ENCODE peak calls at places on chromosomes 13 and 19, in six cellular contexts. L is A549, S is AG09309, W is fibroblast of mammary gland, X is lung, J is mesothelial cell of epicardium. O is an unnamed sample.
A peak's percentile ranks its signal among the peaks of the same experiment; 100 is the strongest.

GRCh38 chr19:51535535-51535934 is 4.1 kb upstream of the SIGLEC6 start:
- DNase-seq in L (no peak), S (no peak), W (no peak), X (no peak), J (no peak), O (no peak)

GRCh38 chr13:103297083-103297482 is 230.9 kb upstream of the SLC10A2 start:
- DNase-seq in L (no peak), S (no peak), W (no peak), X (no peak), J (no peak), O (no peak)

GRCh38 chr19:16297575-16298178 is 26.9 kb upstream of the KLF2 start:
- DNase-seq in L (no peak), S (no peak), W (no peak), X (no peak), J (no peak), O (no peak)

GRCh38 chr19:45767410-45767880 is 1.6 kb downstream of the SIX5 start:
- DNase-seq in L (peak; percentile 58), S (peak; percentile 57), W (peak; percentile 88), X (peak; percentile 75), J (peak; percentile 60), O (peak; percentile 94)

GRCh38 chr13:35978607-35979316 is 152.4 kb downstream of the DCLK1 start:
- DNase-seq in L (peak; percentile 12), S (peak; percentile 40), W (peak; percentile 84), X (peak; percentile 46), J (no peak), O (peak; percentile 73)

GRCh38 chr19:2034729-2035589 is 16.1 kb downstream of the MKNK2 start:
- DNase-seq in L (no peak), S (no peak), W (peak; percentile 41), X (peak; percentile 92), J (no peak), O (peak; percentile 30)

GRCh38 chr19:31337007-31337914 is 12.0 kb downstream of the TSHZ3 start:
- DNase-seq in L (no peak), S (no peak), W (no peak), X (no peak), J (no peak), O (no peak)

GRCh38 chr13:113106053-113106452 is 462 bp downstream of the F7 start:
- DNase-seq in L (no peak), S (no peak), W (no peak), X (no peak), J (no peak), O (no peak)

GRCh38 chr19:32358311-32358710 is 12.9 kb downstream of the ZNF507 start:
- DNase-seq in L (no peak), S (no peak), W (no peak), X (no peak), J (no peak), O (no peak)

GRCh38 chr19:10000171-10000826 is 10.0 kb downstream of the COL5A3 start:
- DNase-seq in L (peak; percentile 74), S (no peak), W (peak; percentile 66), X (peak; percentile 51), J (peak; percentile 66), O (peak; percentile 74)

GRCh38 chr19:3231288-3231687 is 6.8 kb downstream of the CELF5 start:
- DNase-seq in L (no peak), S (no peak), W (no peak), X (no peak), J (no peak), O (no peak)

GRCh38 chr19:3236272-3236671 is 11.8 kb downstream of the CELF5 start:
- DNase-seq in L (no peak), S (no peak), W (no peak), X (no peak), J (no peak), O (no peak)

GRCh38 chr19:3233116-3233515 is 8.7 kb downstream of the CELF5 start:
- DNase-seq in L (no peak), S (no peak), W (no peak), X (no peak), J (no peak), O (no peak)

GRCh38 chr19:3234800-3235199 is 10.3 kb downstream of the CELF5 start:
- DNase-seq in L (no peak), S (no peak), W (no peak), X (no peak), J (no peak), O (no peak)

GRCh38 chr19:3233831-3234230 is 9.4 kb downstream of the CELF5 start:
- DNase-seq in L (no peak), S (no peak), W (no peak), X (no peak), J (no peak), O (no peak)
- TF ChIP-seq CTCF in L (no peak), S (no peak), W (no peak), X (no peak), J (no peak), O (no peak)

DNA sequence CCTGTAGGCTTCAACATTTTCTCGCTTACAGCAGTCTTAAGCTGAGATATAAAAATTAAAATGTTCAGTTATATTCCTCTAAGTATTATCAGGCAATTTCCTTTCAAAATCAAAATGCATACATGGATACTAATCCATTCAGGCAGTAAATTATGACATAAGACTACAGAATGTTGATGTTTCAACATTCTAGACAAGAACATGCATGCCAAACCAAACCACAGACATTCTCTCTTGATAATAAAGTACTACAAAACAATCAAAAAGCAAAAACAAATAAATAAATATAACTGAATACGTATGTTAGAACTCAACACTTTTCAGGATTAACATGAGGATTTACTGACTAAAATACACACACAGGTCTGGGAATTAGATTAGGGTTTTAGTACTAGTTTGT is 7.7 kb downstream of the DIS3 start:
- DNase-seq in L (no peak), S (peak; percentile 7), W (peak; percentile 13), X (no peak), J (no peak), O (peak; percentile 64)
- TF ChIP-seq CTCF in L (no peak), S (no peak), W (no peak), X (no peak), J (no peak), O (no peak)

GRCh38 chr13:97912139-97912535 is 41.3 kb upstream of the IPO5 start:
- DNase-seq in L (no peak), S (no peak), W (no peak), X (no peak), J (no peak), O (no peak)

GRCh38 chr13:97913206-97913605 is 40.3 kb upstream of the IPO5 start:
- DNase-seq in L (no peak), S (no peak), W (peak; percentile 59), X (no peak), J (no peak), O (no peak)

GRCh38 chr13:97914537-97914936 is 38.9 kb upstream of the IPO5 start:
- DNase-seq in L (no peak), S (no peak), W (peak; percentile 16), X (no peak), J (no peak), O (no peak)

DNA sequence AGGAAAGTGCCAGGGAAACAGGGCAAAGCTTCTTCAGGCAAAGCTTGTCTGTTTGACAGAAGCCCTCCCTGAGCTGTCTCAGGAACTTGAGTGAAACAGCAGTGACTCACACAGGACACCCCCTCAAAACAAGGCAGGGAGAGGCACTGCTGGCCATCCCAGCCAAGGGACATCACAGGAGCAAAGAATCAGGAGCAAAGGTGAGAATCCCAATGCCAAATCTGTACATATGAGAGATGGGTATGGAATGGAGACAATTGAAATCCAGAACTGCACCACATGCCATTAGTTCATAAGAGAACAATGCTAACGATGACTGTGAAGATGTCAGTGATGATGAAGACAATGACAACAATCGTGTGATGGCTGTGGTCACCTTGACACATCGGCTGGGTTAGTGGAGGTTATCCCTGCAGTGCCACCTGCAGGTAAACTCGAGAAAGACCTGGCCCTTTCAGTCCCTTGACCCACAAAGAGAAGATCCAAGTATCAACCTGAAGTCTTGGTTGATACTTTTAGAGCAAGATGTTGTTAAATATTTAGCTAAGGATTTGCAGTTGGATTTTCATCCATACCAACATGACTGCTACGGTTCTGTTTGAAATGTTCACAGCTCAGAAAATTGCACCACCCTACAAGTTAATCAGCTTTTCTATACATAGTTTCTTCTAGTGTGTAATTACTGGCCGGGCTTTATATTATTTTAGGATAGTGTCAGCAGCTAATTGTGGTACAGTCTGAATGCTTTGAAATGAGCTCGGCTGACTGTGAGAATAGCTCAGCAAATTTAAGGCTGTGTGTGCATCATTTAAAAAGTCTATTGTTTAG is 42.0 kb upstream of the IPO5 start:
- DNase-seq in L (peak; percentile 17), S (no peak), W (peak; percentile 65), X (no peak), J (no peak), O (no peak)
- TF ChIP-seq CTCF in L (peak; percentile 35), S (peak; percentile 50), W (peak; percentile 50), X (no peak), J (no peak), O (peak; percentile 50)

GRCh38 chr13:81636120-81636519 is 1295.2 kb upstream of the SPRY2 start:
- DNase-seq in L (no peak), S (no peak), W (no peak), X (no peak), J (no peak), O (no peak)
- TF ChIP-seq CTCF in L (no peak), S (no peak), W (no peak), X (no peak), J (no peak), O (no peak)

DNA sequence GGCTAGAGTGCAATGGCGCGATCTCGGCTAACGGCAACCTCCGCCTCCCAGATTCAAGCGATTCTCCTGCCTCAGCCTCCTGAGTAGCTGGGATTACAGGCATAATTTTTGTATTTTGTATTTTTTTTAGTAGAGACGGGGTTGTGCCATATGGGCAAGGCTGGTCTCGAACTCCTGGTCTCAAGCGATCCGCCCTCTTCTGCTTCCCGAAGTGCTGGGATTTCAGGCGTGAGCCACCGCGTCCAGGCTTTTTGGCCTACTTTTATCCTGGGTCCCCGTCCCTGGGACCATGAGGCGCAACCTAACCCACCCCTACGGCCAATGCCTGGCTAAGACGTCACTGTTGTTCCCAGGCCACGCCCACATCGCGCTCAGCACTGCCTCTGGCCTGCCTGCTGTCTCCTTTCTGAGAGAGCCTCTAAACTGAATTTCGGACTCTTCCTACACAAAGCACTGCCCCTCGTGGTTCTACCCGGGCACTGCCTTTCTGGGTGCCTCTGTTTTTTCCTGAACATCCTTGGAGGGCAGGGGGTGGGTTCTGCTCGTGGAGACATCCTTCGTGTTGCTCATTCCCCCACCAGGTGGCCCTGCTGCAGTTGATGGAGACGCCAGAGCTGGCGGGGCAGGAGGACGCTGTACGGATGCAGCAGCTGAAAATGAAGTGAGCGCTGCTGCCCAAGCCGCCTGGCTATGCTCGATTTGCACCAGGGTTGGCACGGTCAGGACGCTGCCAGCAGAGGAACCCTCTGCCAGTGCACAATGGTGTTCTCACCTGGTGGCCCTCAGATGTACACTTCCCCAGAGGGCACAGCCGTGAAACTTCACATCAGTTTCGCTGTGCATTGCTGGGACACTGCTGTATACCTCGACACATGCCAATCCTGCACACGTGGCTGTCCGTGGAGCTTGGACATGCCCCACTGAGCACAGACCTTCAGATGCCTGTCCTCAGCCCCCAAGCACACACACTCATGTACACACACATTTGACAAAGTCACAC is 2.0 kb downstream of the REX1BD start:
- DNase-seq in L (peak; percentile 59), S (no peak), W (peak; percentile 73), X (peak; percentile 41), J (peak; percentile 65), O (peak; percentile 45)
- TF ChIP-seq CTCF in L (peak; percentile 44), S (peak; percentile 38), W (peak; percentile 30), X (no peak), J (peak; percentile 64), O (peak; percentile 26)